ENCODE peak calls at places on chromosomes 1 and 21, in eight cellular contexts. One of them, this sample, is unnamed.

GRCh38 chr1:85334962-85335361 is 58.5 kb upstream of the BCL10 start:
- DNase-seq in CD4-positive, alpha-beta memory T cell: no peak
- DNase-seq in sigmoid colon: no peak
- DNase-seq in keratinocyte: no peak
- DNase-seq in AG09309: no peak
- DNase-seq in HCT116: no peak
- DNase-seq in psoas muscle: no peak
- DNase-seq in hepatocyte: no peak
- DNase-seq in this sample: peak

GRCh38 chr1:42966688-42967609 is 8.3 kb upstream of the SLC2A1 start:
- DNase-seq in sigmoid colon: no peak
- DNase-seq in CD4-positive, alpha-beta memory T cell: no peak
- DNase-seq in HCT116: peak
- DNase-seq in keratinocyte: peak
- DNase-seq in psoas muscle: no peak
- DNase-seq in AG09309: peak
- DNase-seq in hepatocyte: peak
- DNase-seq in this sample: no peak

GRCh38 chr1:156925154-156926010 is 5.0 kb downstream of the LRRC71 start:
- DNase-seq in HCT116: no peak
- DNase-seq in psoas muscle: no peak
- DNase-seq in hepatocyte: no peak
- DNase-seq in sigmoid colon: no peak
- DNase-seq in keratinocyte: no peak
- DNase-seq in AG09309: no peak
- DNase-seq in CD4-positive, alpha-beta memory T cell: no peak
- DNase-seq in this sample: no peak

GRCh38 chr1:167128261-167129227 is 34.7 kb downstream of the STYXL2 start:
- DNase-seq in AG09309: no peak
- DNase-seq in sigmoid colon: no peak
- DNase-seq in keratinocyte: no peak
- DNase-seq in CD4-positive, alpha-beta memory T cell: peak
- DNase-seq in HCT116: no peak
- DNase-seq in psoas muscle: no peak
- DNase-seq in hepatocyte: no peak
- DNase-seq in this sample: no peak

GRCh38 chr1:243568793-243569192 is 281.2 kb downstream of the AKT3 start:
- DNase-seq in psoas muscle: no peak
- DNase-seq in HCT116: no peak
- DNase-seq in hepatocyte: no peak
- DNase-seq in sigmoid colon: no peak
- DNase-seq in CD4-positive, alpha-beta memory T cell: no peak
- DNase-seq in AG09309: peak
- DNase-seq in keratinocyte: no peak
- DNase-seq in this sample: no peak

GRCh38 chr21:36718951-36719501 is 20.1 kb downstream of the SIM2 start:
- DNase-seq in keratinocyte: peak
- DNase-seq in HCT116: peak
- DNase-seq in CD4-positive, alpha-beta memory T cell: no peak
- DNase-seq in hepatocyte: no peak
- DNase-seq in sigmoid colon: peak
- DNase-seq in AG09309: no peak
- DNase-seq in psoas muscle: no peak
- DNase-seq in this sample: no peak

GRCh38 chr1:219701453-219701852 is 88.5 kb upstream of the ZC3H11B start:
- DNase-seq in CD4-positive, alpha-beta memory T cell: no peak
- DNase-seq in AG09309: no peak
- DNase-seq in keratinocyte: no peak
- DNase-seq in HCT116: no peak
- DNase-seq in hepatocyte: no peak
- DNase-seq in psoas muscle: no peak
- DNase-seq in sigmoid colon: no peak
- DNase-seq in this sample: no peak

GRCh38 chr1:111085666-111086065 is 54.2 kb downstream of the DRAM2 start:
- DNase-seq in hepatocyte: no peak
- DNase-seq in AG09309: no peak
- DNase-seq in psoas muscle: no peak
- DNase-seq in keratinocyte: no peak
- DNase-seq in HCT116: no peak
- DNase-seq in sigmoid colon: no peak
- DNase-seq in CD4-positive, alpha-beta memory T cell: no peak
- DNase-seq in this sample: no peak

GRCh38 chr1:94864821-94865220 is 44.7 kb downstream of the SLC44A3 start:
- DNase-seq in keratinocyte: no peak
- DNase-seq in sigmoid colon: no peak
- DNase-seq in hepatocyte: peak
- DNase-seq in CD4-positive, alpha-beta memory T cell: no peak
- DNase-seq in AG09309: no peak
- DNase-seq in psoas muscle: no peak
- DNase-seq in HCT116: no peak
- DNase-seq in this sample: no peak

GRCh38 chr21:14617836-14618235 is 71.7 kb upstream of the SAMSN1 start:
- DNase-seq in hepatocyte: no peak
- DNase-seq in psoas muscle: no peak
- DNase-seq in keratinocyte: no peak
- DNase-seq in sigmoid colon: no peak
- DNase-seq in CD4-positive, alpha-beta memory T cell: no peak
- DNase-seq in HCT116: no peak
- DNase-seq in AG09309: no peak
- DNase-seq in this sample: peak

GRCh38 chr1:19723874-19724273 is 59.2 kb downstream of the HTR6 start:
- DNase-seq in CD4-positive, alpha-beta memory T cell: no peak
- DNase-seq in psoas muscle: no peak
- DNase-seq in AG09309: no peak
- DNase-seq in keratinocyte: no peak
- DNase-seq in hepatocyte: no peak
- DNase-seq in sigmoid colon: no peak
- DNase-seq in HCT116: no peak
- DNase-seq in this sample: no peak

GRCh38 chr1:101967871-101968270 is 28.9 kb downstream of the OLFM3 start:
- DNase-seq in AG09309: no peak
- DNase-seq in keratinocyte: no peak
- DNase-seq in sigmoid colon: no peak
- DNase-seq in psoas muscle: no peak
- DNase-seq in hepatocyte: no peak
- DNase-seq in HCT116: no peak
- DNase-seq in CD4-positive, alpha-beta memory T cell: no peak
- DNase-seq in this sample: no peak

GRCh38 chr1:39183503-39184353 is 20.8 kb upstream of the MACF1 start:
- DNase-seq in sigmoid colon: no peak
- DNase-seq in HCT116: peak
- DNase-seq in CD4-positive, alpha-beta memory T cell: peak
- DNase-seq in keratinocyte: peak
- DNase-seq in psoas muscle: peak
- DNase-seq in AG09309: no peak
- DNase-seq in hepatocyte: peak
- DNase-seq in this sample: peak

GRCh38 chr21:46124083-46124925 is 26.4 kb downstream of the COL6A2 start:
- DNase-seq in hepatocyte: no peak
- DNase-seq in keratinocyte: no peak
- DNase-seq in sigmoid colon: peak
- DNase-seq in CD4-positive, alpha-beta memory T cell: no peak
- DNase-seq in HCT116: no peak
- DNase-seq in AG09309: no peak
- DNase-seq in psoas muscle: peak
- DNase-seq in this sample: no peak

GRCh38 chr1:200907611-200908097 is 13.0 kb downstream of the INAVA start:
- DNase-seq in sigmoid colon: peak
- DNase-seq in hepatocyte: no peak
- DNase-seq in CD4-positive, alpha-beta memory T cell: no peak
- DNase-seq in AG09309: no peak
- DNase-seq in psoas muscle: no peak
- DNase-seq in keratinocyte: no peak
- DNase-seq in HCT116: no peak
- DNase-seq in this sample: no peak

GRCh38 chr1:69244211-69244610 is 323.5 kb upstream of the LRRC7 start:
- DNase-seq in sigmoid colon: no peak
- DNase-seq in psoas muscle: no peak
- DNase-seq in CD4-positive, alpha-beta memory T cell: no peak
- DNase-seq in HCT116: no peak
- DNase-seq in AG09309: no peak
- DNase-seq in hepatocyte: no peak
- DNase-seq in keratinocyte: no peak
- DNase-seq in this sample: no peak

GRCh38 chr1:1347663-1348419 is 1.4 kb downstream of the DVL1 start:
- DNase-seq in keratinocyte: no peak
- DNase-seq in HCT116: peak
- DNase-seq in hepatocyte: peak
- DNase-seq in psoas muscle: peak
- DNase-seq in sigmoid colon: no peak
- DNase-seq in AG09309: no peak
- DNase-seq in CD4-positive, alpha-beta memory T cell: no peak
- DNase-seq in this sample: no peak

GRCh38 chr1:1345860-1346500 is 3.2 kb downstream of the DVL1 start:
- DNase-seq in psoas muscle: no peak
- DNase-seq in sigmoid colon: no peak
- DNase-seq in AG09309: no peak
- DNase-seq in keratinocyte: no peak
- DNase-seq in hepatocyte: no peak
- DNase-seq in HCT116: no peak
- DNase-seq in CD4-positive, alpha-beta memory T cell: no peak
- DNase-seq in this sample: no peak

GRCh38 chr1:1348420-1349255 is 580 bp downstream of the DVL1 start:
- DNase-seq in AG09309: no peak
- DNase-seq in CD4-positive, alpha-beta memory T cell: no peak
- DNase-seq in psoas muscle: no peak
- DNase-seq in hepatocyte: peak
- DNase-seq in sigmoid colon: no peak
- DNase-seq in keratinocyte: no peak
- DNase-seq in HCT116: no peak
- DNase-seq in this sample: no peak

GRCh38 chr1:1346501-1346890 is 2.7 kb downstream of the DVL1 start:
- DNase-seq in sigmoid colon: no peak
- DNase-seq in hepatocyte: no peak
- DNase-seq in CD4-positive, alpha-beta memory T cell: no peak
- DNase-seq in psoas muscle: no peak
- DNase-seq in AG09309: no peak
- DNase-seq in keratinocyte: no peak
- DNase-seq in HCT116: no peak
- DNase-seq in this sample: no peak

GRCh38 chr1:1347026-1347595 is 2.1 kb downstream of the DVL1 start:
- DNase-seq in HCT116: no peak
- DNase-seq in sigmoid colon: no peak
- DNase-seq in psoas muscle: no peak
- DNase-seq in keratinocyte: no peak
- DNase-seq in hepatocyte: no peak
- DNase-seq in AG09309: no peak
- DNase-seq in CD4-positive, alpha-beta memory T cell: no peak
- DNase-seq in this sample: no peak
- H3K4me3 ChIP-seq in HCT116: peak
- H3K4me3 ChIP-seq in sigmoid colon: peak
- H3K4me3 ChIP-seq in psoas muscle: peak
- H3K4me3 ChIP-seq in keratinocyte: peak
- H3K4me3 ChIP-seq in hepatocyte: no peak
- H3K4me3 ChIP-seq in AG09309: peak
- H3K4me3 ChIP-seq in CD4-positive, alpha-beta memory T cell: no peak
- H3K4me3 ChIP-seq in this sample: no peak

GRCh38 chr1:206631085-206631509 is 4.2 kb upstream of the DYRK3 start:
- DNase-seq in AG09309: peak
- DNase-seq in psoas muscle: peak
- DNase-seq in HCT116: peak
- DNase-seq in keratinocyte: peak
- DNase-seq in hepatocyte: peak
- DNase-seq in CD4-positive, alpha-beta memory T cell: no peak
- DNase-seq in sigmoid colon: peak
- DNase-seq in this sample: peak
- H3K4me3 ChIP-seq in AG09309: no peak
- H3K4me3 ChIP-seq in psoas muscle: no peak
- H3K4me3 ChIP-seq in HCT116: no peak
- H3K4me3 ChIP-seq in keratinocyte: no peak
- H3K4me3 ChIP-seq in hepatocyte: no peak
- H3K4me3 ChIP-seq in CD4-positive, alpha-beta memory T cell: no peak
- H3K4me3 ChIP-seq in sigmoid colon: no peak
- H3K4me3 ChIP-seq in this sample: no peak

GRCh38 chr1:217135987-217136894 is 413.0 kb upstream of the ESRRG start:
- DNase-seq in sigmoid colon: no peak
- DNase-seq in keratinocyte: no peak
- DNase-seq in HCT116: no peak
- DNase-seq in AG09309: no peak
- DNase-seq in hepatocyte: no peak
- DNase-seq in CD4-positive, alpha-beta memory T cell: no peak
- DNase-seq in psoas muscle: no peak
- DNase-seq in this sample: no peak

GRCh38 chr1:217136895-217137205 is 413.6 kb upstream of the ESRRG start:
- DNase-seq in hepatocyte: no peak
- DNase-seq in keratinocyte: no peak
- DNase-seq in CD4-positive, alpha-beta memory T cell: no peak
- DNase-seq in AG09309: no peak
- DNase-seq in psoas muscle: no peak
- DNase-seq in sigmoid colon: no peak
- DNase-seq in HCT116: no peak
- DNase-seq in this sample: no peak

GRCh38 chr1:217138839-217139466 is 415.7 kb upstream of the ESRRG start:
- DNase-seq in AG09309: no peak
- DNase-seq in hepatocyte: no peak
- DNase-seq in psoas muscle: no peak
- DNase-seq in HCT116: no peak
- DNase-seq in CD4-positive, alpha-beta memory T cell: no peak
- DNase-seq in keratinocyte: no peak
- DNase-seq in sigmoid colon: no peak
- DNase-seq in this sample: no peak

GRCh38 chr1:217138173-217138838 is 415.1 kb upstream of the ESRRG start:
- DNase-seq in AG09309: no peak
- DNase-seq in hepatocyte: no peak
- DNase-seq in psoas muscle: no peak
- DNase-seq in CD4-positive, alpha-beta memory T cell: no peak
- DNase-seq in HCT116: no peak
- DNase-seq in sigmoid colon: no peak
- DNase-seq in keratinocyte: no peak
- DNase-seq in this sample: no peak

GRCh38 chr1:217137210-217137871 is 414.1 kb upstream of the ESRRG start:
- DNase-seq in CD4-positive, alpha-beta memory T cell: no peak
- DNase-seq in sigmoid colon: no peak
- DNase-seq in keratinocyte: no peak
- DNase-seq in hepatocyte: no peak
- DNase-seq in HCT116: no peak
- DNase-seq in psoas muscle: peak
- DNase-seq in AG09309: no peak
- DNase-seq in this sample: no peak
- H3K4me3 ChIP-seq in CD4-positive, alpha-beta memory T cell: no peak
- H3K4me3 ChIP-seq in sigmoid colon: peak
- H3K4me3 ChIP-seq in keratinocyte: no peak
- H3K4me3 ChIP-seq in hepatocyte: no peak
- H3K4me3 ChIP-seq in HCT116: no peak
- H3K4me3 ChIP-seq in psoas muscle: no peak
- H3K4me3 ChIP-seq in AG09309: no peak
- H3K4me3 ChIP-seq in this sample: no peak

DNA sequence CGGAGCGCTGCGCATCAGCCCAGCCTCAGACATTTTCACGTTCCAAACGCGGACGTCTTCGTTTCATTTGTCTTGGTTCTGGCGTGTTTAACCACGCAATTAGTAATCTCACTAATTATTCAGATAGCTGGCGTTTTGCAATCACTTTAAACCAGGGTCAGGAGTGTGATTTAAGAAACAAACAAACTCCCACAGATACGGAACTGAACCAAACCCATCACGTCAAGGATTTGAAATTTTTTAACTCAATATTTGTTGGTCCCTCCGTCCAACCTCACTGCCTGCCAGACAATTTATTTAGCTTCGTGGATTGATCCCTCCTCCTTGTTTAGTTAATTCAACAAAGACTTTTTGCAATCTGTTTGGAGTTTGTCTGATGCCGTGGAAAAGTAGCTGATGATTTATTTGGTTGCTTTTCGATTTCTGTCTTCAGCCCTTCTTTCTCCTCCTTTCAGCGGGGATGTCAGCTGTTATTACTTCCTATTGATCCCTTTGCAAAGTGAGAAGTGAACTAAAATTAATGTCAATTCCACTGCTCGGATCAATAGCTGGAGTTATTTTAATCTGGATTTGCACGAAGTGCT is 4.1 kb downstream of the RNF220 start:
- DNase-seq in CD4-positive, alpha-beta memory T cell: no peak
- DNase-seq in hepatocyte: no peak
- DNase-seq in HCT116: no peak
- DNase-seq in AG09309: no peak
- DNase-seq in psoas muscle: no peak
- DNase-seq in sigmoid colon: no peak
- DNase-seq in keratinocyte: no peak
- DNase-seq in this sample: no peak
- H3K4me3 ChIP-seq in CD4-positive, alpha-beta memory T cell: no peak
- H3K4me3 ChIP-seq in hepatocyte: no peak
- H3K4me3 ChIP-seq in HCT116: no peak
- H3K4me3 ChIP-seq in AG09309: no peak
- H3K4me3 ChIP-seq in psoas muscle: peak
- H3K4me3 ChIP-seq in sigmoid colon: no peak
- H3K4me3 ChIP-seq in keratinocyte: no peak
- H3K4me3 ChIP-seq in this sample: no peak